ENCODE peak calls at places on chromosomes 12 and 14, in ten cellular contexts. P, L, O, A, K, Z, X, W, H and F are unnamed samples.

GRCh38 chr12:89140141-89140540 is 212.2 kb downstream of the DUSP6 start:
- DNase-seq in P (no peak), L (no peak), O (no peak), A (no peak), K (no peak), Z (no peak), X (no peak), W (no peak), H (no peak), F (no peak)

GRCh38 chr12:109581856-109582255 is 8.3 kb downstream of the MVK start:
- DNase-seq in P (no peak), L (no peak), O (no peak), A (no peak), K (peak), Z (no peak), X (peak), W (no peak), H (no peak), F (no peak)

GRCh38 chr14:104953097-104953496 is 25.1 kb downstream of the AHNAK2 start:
- DNase-seq in P (no peak), L (no peak), O (no peak), A (no peak), K (no peak), Z (no peak), X (no peak), W (no peak), H (no peak), F (no peak)

GRCh38 chr14:105398726-105399440 is 545 bp downstream of the TEX22 start:
- DNase-seq in P (no peak), L (no peak), O (no peak), A (no peak), K (peak), Z (no peak), X (no peak), W (no peak), H (no peak), F (peak)

GRCh38 chr12:103865151-103865730 is 24.2 kb upstream of the NT5DC3 start:
- DNase-seq in P (no peak), L (no peak), O (no peak), A (no peak), K (no peak), Z (no peak), X (no peak), W (no peak), H (no peak), F (no peak)

GRCh38 chr12:49750027-49750977 is 8.9 kb downstream of the TMBIM6 start:
- DNase-seq in P (no peak), L (no peak), O (no peak), A (no peak), K (peak), Z (no peak), X (no peak), W (peak), H (no peak), F (no peak)

GRCh38 chr12:47942327-47943230 is 20.8 kb upstream of the TMEM106C start:
- DNase-seq in P (no peak), L (peak), O (no peak), A (no peak), K (no peak), Z (no peak), X (no peak), W (no peak), H (peak), F (peak)

GRCh38 chr14:71549421-71549820 is 382.8 kb upstream of the RGS6 start:
- DNase-seq in P (no peak), L (no peak), O (no peak), A (no peak), K (no peak), Z (no peak), X (no peak), W (no peak), H (no peak), F (no peak)

GRCh38 chr12:57236224-57236924 is 6.9 kb downstream of the SHMT2 start:
- DNase-seq in P (no peak), L (peak), O (no peak), A (no peak), K (no peak), Z (no peak), X (no peak), W (no peak), H (no peak), F (peak)

GRCh38 chr14:29503903-29504302 is 423.7 kb downstream of the PRKD1 start:
- DNase-seq in P (no peak), L (no peak), O (no peak), A (no peak), K (no peak), Z (no peak), X (no peak), W (no peak), H (no peak), F (no peak)

GRCh38 chr14:62143235-62143634 is 381.0 kb downstream of the SNAPC1 start:
- DNase-seq in P (no peak), L (no peak), O (no peak), A (no peak), K (peak), Z (peak), X (no peak), W (no peak), H (no peak), F (no peak)

GRCh38 chr14:98855926-98856325 is 416.1 kb downstream of the BCL11B start:
- DNase-seq in P (no peak), L (no peak), O (no peak), A (no peak), K (no peak), Z (no peak), X (no peak), W (no peak), H (no peak), F (no peak)

GRCh38 chr14:55814064-55814463 is 234.1 kb downstream of the KTN1 start:
- DNase-seq in P (no peak), L (no peak), O (no peak), A (no peak), K (no peak), Z (no peak), X (no peak), W (no peak), H (no peak), F (no peak)

GRCh38 chr12:59763835-59764234 is 168.0 kb downstream of the SLC16A7 start:
- DNase-seq in P (no peak), L (no peak), O (no peak), A (no peak), K (no peak), Z (no peak), X (no peak), W (no peak), H (no peak), F (no peak)

GRCh38 chr12:119005832-119006360 is 24.6 kb downstream of the SRRM4 start:
- DNase-seq in P (no peak), L (no peak), O (no peak), A (no peak), K (no peak), Z (no peak), X (no peak), W (no peak), H (no peak), F (no peak)

GRCh38 chr14:68336165-68336564 is 456.7 kb downstream of the ZFP36L1 start:
- DNase-seq in P (no peak), L (no peak), O (no peak), A (no peak), K (no peak), Z (no peak), X (no peak), W (no peak), H (no peak), F (no peak)

GRCh38 chr12:6167327-6168280 is 32.6 kb upstream of the CD9 start:
- DNase-seq in P (no peak), L (peak), O (no peak), A (no peak), K (peak), Z (peak), X (peak), W (peak), H (peak), F (no peak)

GRCh38 chr12:90630006-90630405 is 325.0 kb downstream of the CCER1 start:
- DNase-seq in P (no peak), L (no peak), O (no peak), A (no peak), K (no peak), Z (no peak), X (no peak), W (no peak), H (no peak), F (no peak)

GRCh38 chr12:131330106-131330820 is 376.6 kb downstream of the ADGRD1 start:
- DNase-seq in P (no peak), L (no peak), O (no peak), A (no peak), K (no peak), Z (no peak), X (no peak), W (no peak), H (no peak), F (no peak)

GRCh38 chr12:79527498-79527897 is 163.3 kb downstream of the PAWR start:
- DNase-seq in P (no peak), L (no peak), O (no peak), A (no peak), K (no peak), Z (no peak), X (no peak), W (no peak), H (no peak), F (no peak)

GRCh38 chr12:122082621-122083356 is 4.2 kb downstream of the MLXIP start:
- DNase-seq in P (no peak), L (no peak), O (no peak), A (no peak), K (no peak), Z (no peak), X (no peak), W (no peak), H (no peak), F (no peak)

GRCh38 chr14:36451346-36452065 is 68.5 kb downstream of the NKX2-1 start:
- DNase-seq in P (no peak), L (no peak), O (no peak), A (no peak), K (no peak), Z (no peak), X (peak), W (no peak), H (no peak), F (no peak)

GRCh38 chr14:96507723-96508122 is 5.5 kb downstream of the PAPOLA start:
- DNase-seq in P (no peak), L (no peak), O (no peak), A (no peak), K (no peak), Z (no peak), X (no peak), W (no peak), H (no peak), F (no peak)
- TF ChIP-seq CTCF in P (no peak), L (no peak), O (no peak), A (no peak), K (no peak), Z (no peak), X (no peak), W (no peak), H (no peak), F (no peak)

GRCh38 chr12:24875014-24875413 is 73.9 kb downstream of the BCAT1 start:
- DNase-seq in P (no peak), L (no peak), O (no peak), A (no peak), K (no peak), Z (no peak), X (no peak), W (no peak), H (no peak), F (no peak)
- TF ChIP-seq CTCF in P (no peak), L (no peak), O (no peak), A (no peak), K (no peak), Z (no peak), X (no peak), W (no peak), H (no peak), F (no peak)

GRCh38 chr12:55743967-55744931 is 1.3 kb downstream of the GDF11 start:
- DNase-seq in P (no peak), L (no peak), O (peak), A (no peak), K (no peak), Z (no peak), X (no peak), W (no peak), H (no peak), F (no peak)
- TF ChIP-seq CTCF in P (no peak), L (no peak), O (no peak), A (no peak), K (peak), Z (peak), X (no peak), W (no peak), H (no peak), F (no peak)

GRCh38 chr12:55829967-55830600 is 697 bp upstream of the DNAJC14 start:
- DNase-seq in P (peak), L (peak), O (peak), A (no peak), K (no peak), Z (no peak), X (peak), W (no peak), H (peak), F (peak)
- TF ChIP-seq CTCF in P (no peak), L (no peak), O (no peak), A (peak), K (no peak), Z (no peak), X (no peak), W (no peak), H (peak), F (no peak)

DNA sequence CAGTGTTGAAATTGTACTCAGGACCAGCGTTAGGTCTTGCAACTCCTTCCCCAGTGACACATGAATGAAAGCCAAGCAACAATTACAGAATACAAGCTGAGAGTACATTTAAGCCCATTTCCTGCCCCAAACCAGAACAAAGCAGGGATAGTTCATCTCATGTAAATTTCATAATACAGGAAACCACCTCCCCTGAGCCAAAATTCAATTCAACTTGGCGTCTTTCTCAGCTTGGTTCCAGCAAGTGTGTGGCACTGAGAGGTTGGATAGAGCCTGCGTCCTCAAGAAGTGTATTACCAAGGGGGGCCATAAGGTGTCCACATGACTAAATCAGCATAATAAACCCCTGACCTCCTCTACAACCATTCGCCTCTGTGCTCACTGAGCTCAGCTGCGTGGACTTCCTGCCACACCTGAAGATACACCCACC is 278.9 kb upstream of the CRY1 start:
- DNase-seq in P (no peak), L (no peak), O (no peak), A (no peak), K (peak), Z (no peak), X (no peak), W (no peak), H (no peak), F (no peak)
- TF ChIP-seq CTCF in P (no peak), L (no peak), O (no peak), A (no peak), K (no peak), Z (no peak), X (no peak), W (no peak), H (no peak), F (no peak)

GRCh38 chr14:31271648-31272047 is 64.1 kb upstream of the HECTD1 start:
- DNase-seq in P (no peak), L (no peak), O (no peak), A (no peak), K (no peak), Z (no peak), X (no peak), W (no peak), H (no peak), F (no peak)

GRCh38 chr14:31266437-31267331 is 59.1 kb upstream of the HECTD1 start:
- DNase-seq in P (no peak), L (no peak), O (no peak), A (no peak), K (no peak), Z (no peak), X (no peak), W (no peak), H (no peak), F (no peak)

GRCh38 chr14:31268216-31268615 is 60.6 kb upstream of the HECTD1 start:
- DNase-seq in P (no peak), L (no peak), O (no peak), A (no peak), K (peak), Z (no peak), X (no peak), W (no peak), H (no peak), F (no peak)

GRCh38 chr14:31269599-31270195 is 62.1 kb upstream of the HECTD1 start:
- DNase-seq in P (no peak), L (no peak), O (no peak), A (no peak), K (peak), Z (no peak), X (no peak), W (no peak), H (no peak), F (no peak)

DNA sequence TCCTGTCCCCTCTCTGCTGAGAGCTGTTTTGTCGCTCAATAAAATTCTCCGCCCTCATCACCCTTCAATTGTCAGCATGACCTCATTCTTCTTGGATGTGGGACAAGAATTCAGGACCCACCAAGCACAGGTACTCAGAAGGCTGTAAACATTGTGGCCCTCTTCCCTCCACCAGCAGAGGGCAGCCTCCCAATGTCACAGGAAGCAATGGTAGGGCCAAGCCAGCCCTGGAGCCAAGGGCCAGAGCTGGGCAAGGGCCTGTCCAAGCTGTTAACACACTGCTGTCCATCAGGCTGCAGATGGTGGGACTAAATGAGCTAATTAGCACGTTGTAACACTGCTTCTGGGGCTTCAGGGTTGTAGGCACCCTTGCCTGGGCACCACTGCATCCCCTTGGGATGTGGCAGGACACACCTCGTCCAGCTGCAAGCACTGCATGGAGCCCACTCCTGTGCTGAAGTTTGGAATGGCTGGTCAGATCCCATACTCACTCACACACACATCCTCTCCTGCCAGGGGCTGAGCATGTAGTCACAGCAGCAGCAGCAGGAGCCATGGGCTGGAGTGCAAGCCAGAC is 62.7 kb upstream of the HECTD1 start:
- DNase-seq in P (no peak), L (no peak), O (no peak), A (no peak), K (no peak), Z (no peak), X (peak), W (no peak), H (no peak), F (no peak)
- TF ChIP-seq CTCF in P (no peak), L (peak), O (no peak), A (no peak), K (peak), Z (no peak), X (no peak), W (peak), H (peak), F (no peak)

GRCh38 chr12:27838543-27838942 is 58.5 kb upstream of the MANSC4 start:
- DNase-seq in P (no peak), L (no peak), O (no peak), A (no peak), K (no peak), Z (no peak), X (no peak), W (no peak), H (no peak), F (no peak)

GRCh38 chr12:27843714-27844245 is 63.7 kb upstream of the MANSC4 start:
- DNase-seq in P (no peak), L (no peak), O (no peak), A (no peak), K (peak), Z (no peak), X (no peak), W (no peak), H (no peak), F (no peak)

GRCh38 chr12:27844427-27845090 is 64.5 kb upstream of the MANSC4 start:
- DNase-seq in P (peak), L (no peak), O (no peak), A (peak), K (no peak), Z (no peak), X (no peak), W (no peak), H (no peak), F (no peak)

GRCh38 chr12:27841392-27841882 is 61.4 kb upstream of the MANSC4 start:
- DNase-seq in P (no peak), L (no peak), O (no peak), A (peak), K (no peak), Z (no peak), X (no peak), W (peak), H (no peak), F (no peak)

GRCh38 chr12:27840229-27840999 is 60.4 kb upstream of the MANSC4 start:
- DNase-seq in P (no peak), L (no peak), O (no peak), A (peak), K (no peak), Z (no peak), X (no peak), W (no peak), H (no peak), F (no peak)
- TF ChIP-seq CTCF in P (peak), L (no peak), O (no peak), A (peak), K (peak), Z (peak), X (no peak), W (peak), H (peak), F (no peak)